ENCODE peak calls at places on chromosomes 1 and 21, in five cellular contexts. R, P, D, X and A are unnamed samples.

GRCh38 chr1:106526650-106527049 is 529.8 kb upstream of the PRMT6 start:
- DNase-seq in D (no peak), X (no peak), P (no peak), R (no peak), A (no peak)

GRCh38 chr1:8014381-8014988 is 11.6 kb downstream of the ERRFI1 start:
- DNase-seq in P (no peak), R (no peak), X (no peak), D (no peak), A (no peak)

GRCh38 chr1:216665381-216665780 is 57.8 kb downstream of the ESRRG start:
- DNase-seq in D (no peak), X (no peak), R (no peak), P (no peak), A (peak; percentile 44)

GRCh38 chr21:33419538-33420123 is 16.4 kb downstream of the IFNGR2 start:
- DNase-seq in X (peak; percentile 82), R (no peak), D (no peak), P (no peak), A (peak; percentile 64)

GRCh38 chr1:151158311-151158710 is 1.9 kb downstream of the TNFAIP8L2 start:
- DNase-seq in P (no peak), D (no peak), X (no peak), R (no peak), A (no peak)

GRCh38 chr1:39250460-39251240 is 46.2 kb downstream of the MACF1 start:
- DNase-seq in R (no peak), P (no peak), D (no peak), X (no peak), A (no peak)

GRCh38 chr21:37665230-37666024 is 250.8 kb downstream of the KCNJ6 start:
- DNase-seq in D (no peak), P (no peak), X (peak; percentile 87), R (no peak), A (no peak)

GRCh38 chr1:181014431-181015257 is 8.0 kb downstream of the STX6 start:
- DNase-seq in R (no peak), D (no peak), X (no peak), P (no peak), A (no peak)

GRCh38 chr1:232432313-232432712 is 197.6 kb downstream of the SIPA1L2 start:
- DNase-seq in D (no peak), X (no peak), R (no peak), P (no peak), A (no peak)

GRCh38 chr1:205633421-205633976 is 1.7 kb upstream of the ELK4 start:
- DNase-seq in D (no peak), X (peak; percentile 86), R (no peak), P (no peak), A (no peak)

GRCh38 chr1:204366759-204367158 is 7.0 kb upstream of the PLEKHA6 start:
- DNase-seq in R (no peak), D (peak; percentile 46), X (no peak), P (no peak), A (no peak)

GRCh38 chr1:109490029-109490933 is 3.6 kb upstream of the CYB561D1 start:
- DNase-seq in R (peak; percentile 93), D (peak; percentile 60), P (peak; percentile 63), X (peak; percentile 57), A (peak; percentile 83)

GRCh38 chr1:226308166-226308722 is 720 bp downstream of the LIN9 start:
- DNase-seq in R (no peak), D (peak; percentile 33), X (peak; percentile 4), P (no peak), A (peak; percentile 74)

GRCh38 chr1:15210651-15211390 is 36.2 kb upstream of the FHAD1 start:
- DNase-seq in D (no peak), X (no peak), P (no peak), R (peak; percentile 53), A (no peak)

DNA sequence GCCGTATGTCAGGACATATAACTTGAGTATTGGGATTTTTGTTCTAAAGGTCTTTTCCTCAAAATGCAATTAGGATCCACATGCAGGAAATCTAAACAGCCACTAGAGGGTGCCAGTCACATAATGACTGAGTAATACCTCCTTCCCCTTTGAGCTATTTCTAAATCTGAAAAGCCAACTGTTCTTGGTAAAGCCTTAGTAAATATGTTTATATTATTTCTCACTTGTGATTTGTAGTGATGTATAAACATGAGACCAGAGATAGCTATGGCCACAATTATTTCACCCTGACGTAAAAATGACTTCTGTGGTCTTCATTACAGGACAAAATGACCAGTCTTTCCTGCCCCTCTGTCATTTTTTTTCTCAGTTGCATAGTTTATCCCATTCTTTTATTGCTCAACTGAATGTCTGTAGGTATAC is 41.0 kb upstream of the DR1 start:
- DNase-seq in X (peak; percentile 54), P (no peak), R (no peak), D (peak; percentile 18), A (peak; percentile 69)
- TF ChIP-seq POLR2A in X (no peak), P (no peak), R (no peak), D (no peak), A (no peak)

DNA sequence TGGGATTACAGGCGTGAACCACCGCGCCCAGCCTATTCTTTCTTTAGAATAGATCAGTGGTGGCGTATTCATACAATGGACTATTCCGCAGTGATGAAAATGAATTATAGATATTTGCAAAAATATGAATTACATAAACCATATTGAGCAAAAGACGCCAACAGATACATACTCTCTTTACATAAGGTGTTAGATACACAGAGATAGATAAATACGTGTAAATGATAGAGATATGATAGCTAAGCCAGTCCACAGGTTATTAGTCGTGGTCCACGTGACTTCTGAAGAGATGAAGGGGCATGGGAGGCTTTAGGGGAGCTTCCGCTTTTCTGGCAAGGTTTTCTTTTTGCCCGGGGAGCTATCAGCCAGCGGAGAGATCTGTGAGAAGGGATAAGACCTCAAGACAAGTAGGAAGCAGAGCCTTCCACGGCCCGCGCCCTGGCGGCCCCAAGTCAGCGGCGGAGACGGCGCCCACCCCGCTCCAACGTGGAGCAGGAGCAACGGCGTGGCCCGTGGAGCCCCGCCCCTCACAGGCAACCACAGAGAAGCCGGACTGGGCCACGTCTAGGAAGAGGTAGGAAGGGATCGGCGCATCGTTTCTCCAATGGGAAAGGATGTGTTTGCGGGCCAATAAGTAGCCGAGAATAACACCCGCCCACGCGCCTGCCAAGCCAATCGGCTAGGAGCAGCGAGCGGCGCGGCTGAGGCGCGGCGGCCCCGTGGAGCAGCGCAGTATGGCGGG is at the start of gene MSTO1:
- DNase-seq in R (peak; percentile 99), P (peak; percentile 96), X (peak; percentile 96), D (peak; percentile 93), A (peak; percentile 95)
- TF ChIP-seq POLR2A in R (no peak), P (peak; percentile 59), X (peak; percentile 70), D (peak; percentile 80), A (peak; percentile 72)

GRCh38 chr1:169368406-169368769 is 393 bp downstream of the BLZF1 start:
- DNase-seq in D (no peak), P (peak; percentile 28), X (peak; percentile 51), R (peak; percentile 84), A (peak; percentile 72)
- TF ChIP-seq POLR2A in D (no peak), P (no peak), X (no peak), R (no peak), A (no peak)

DNA sequence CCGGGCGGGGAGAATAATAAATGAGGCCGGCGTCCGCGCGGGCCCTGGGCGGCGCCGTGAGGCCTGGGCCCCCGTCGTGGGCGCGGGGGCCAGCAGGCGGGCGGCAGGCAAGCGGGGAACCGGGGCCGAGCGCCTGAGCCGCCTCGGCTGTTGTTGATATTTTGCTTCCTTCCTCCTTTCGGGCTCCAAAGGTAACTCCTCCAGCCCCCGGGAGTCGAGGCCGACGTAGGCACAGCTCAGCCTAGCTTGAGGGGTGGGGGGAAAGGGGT is at the start of gene MEF2D:
- DNase-seq in R (no peak), X (no peak), P (no peak), D (no peak), A (no peak)
- TF ChIP-seq POLR2A in R (peak; percentile 9), X (no peak), P (peak; percentile 79), D (no peak), A (peak; percentile 59)

GRCh38 chr21:46052703-46053651 is 44.9 kb upstream of the COL6A2 start:
- DNase-seq in P (no peak), D (no peak), X (no peak), R (peak; percentile 90), A (no peak)
- TF ChIP-seq POLR2A in P (no peak), D (no peak), X (no peak), R (no peak), A (no peak)

GRCh38 chr1:162070094-162070748 is 730 bp downstream of the NOS1AP start:
- DNase-seq in D (peak; percentile 8), R (no peak), P (peak; percentile 19), X (no peak), A (no peak)
- TF ChIP-seq POLR2A in D (no peak), R (no peak), P (no peak), X (no peak), A (no peak)

GRCh38 chr1:34863501-34863900 is 4.0 kb upstream of the SMIM12 start:
- DNase-seq in R (no peak), P (no peak), D (no peak), X (no peak), A (no peak)

GRCh38 chr1:34858901-34859441 is 578 bp downstream of the SMIM12 start:
- DNase-seq in P (peak; percentile 54), R (no peak), D (peak; percentile 19), X (peak; percentile 80), A (peak; percentile 63)

GRCh38 chr1:34856697-34857096 is 2.9 kb downstream of the SMIM12 start:
- DNase-seq in R (no peak), P (no peak), X (no peak), D (no peak), A (no peak)

GRCh38 chr1:34864759-34865158 is 5.2 kb upstream of the SMIM12 start:
- DNase-seq in R (no peak), D (no peak), P (no peak), X (no peak), A (no peak)

GRCh38 chr1:34859442-34860200 is at the start of gene SMIM12:
- DNase-seq in R (peak; percentile 98), D (peak; percentile 95), P (peak; percentile 95), X (peak; percentile 93), A (peak; percentile 97)
- TF ChIP-seq POLR2A in R (no peak), D (peak; percentile 83), P (peak; percentile 97), X (peak; percentile 86), A (peak; percentile 97)

GRCh38 chr1:16215882-16216753 is 3.7 kb upstream of the ARHGEF19 start:
- DNase-seq in X (peak; percentile 81), R (peak; percentile 94), P (peak; percentile 74), D (peak; percentile 24), A (peak; percentile 90)

GRCh38 chr1:16220101-16220500 is 7.6 kb upstream of the ARHGEF19 start:
- DNase-seq in X (no peak), R (no peak), P (no peak), D (no peak), A (no peak)

GRCh38 chr1:16217061-16217785 is 4.8 kb upstream of the ARHGEF19 start:
- DNase-seq in P (peak; percentile 99), X (peak; percentile 96), R (peak; percentile 100), D (peak; percentile 66), A (peak; percentile 99)

GRCh38 chr1:16218674-16219071 is 6.2 kb upstream of the ARHGEF19 start:
- DNase-seq in P (no peak), R (no peak), X (no peak), D (no peak), A (no peak)

GRCh38 chr1:16218014-16218673 is 5.7 kb upstream of the ARHGEF19 start:
- DNase-seq in P (no peak), R (no peak), X (no peak), D (no peak), A (no peak)
- TF ChIP-seq POLR2A in P (no peak), R (no peak), X (no peak), D (no peak), A (no peak)